ENCODE peak calls at places on chromosome 10, in nine cellular contexts. U, Y, G, A, O, M, X, S and J are unnamed samples.

GRCh38 chr10:129032626-129033353 is 434.3 kb upstream of the MGMT start:
- DNase-seq in Y (no peak), X (no peak), S (no peak), G (no peak), O (no peak), U (no peak), A (no peak), M (no peak), J (no peak)

GRCh38 chr10:128318868-128319267 is 192.6 kb upstream of the MKI67 start:
- DNase-seq in O (no peak), X (no peak), M (no peak), S (no peak), U (no peak), Y (no peak), G (no peak), A (no peak), J (no peak)

GRCh38 chr10:118917701-118918100 is 111.8 kb upstream of the NANOS1 start:
- DNase-seq in G (no peak), S (no peak), M (no peak), X (no peak), A (no peak), U (no peak), O (no peak), Y (no peak), J (no peak)

GRCh38 chr10:16843252-16843870 is 26.1 kb upstream of the RSU1 start:
- DNase-seq in M (no peak), U (peak), X (peak), S (no peak), O (peak), G (no peak), A (no peak), Y (peak), J (no peak)

GRCh38 chr10:103265712-103266329 is 11.1 kb upstream of the INA start:
- DNase-seq in A (peak), S (peak), M (peak), O (no peak), Y (peak), G (peak), U (no peak), X (no peak), J (no peak)

GRCh38 chr10:53256623-53257022 is 484.0 kb upstream of the MBL2 start:
- DNase-seq in U (no peak), Y (no peak), O (no peak), M (no peak), X (no peak), S (no peak), A (no peak), G (no peak), J (no peak)

GRCh38 chr10:31157125-31157983 is 125.7 kb upstream of the ZNF438 start:
- DNase-seq in S (no peak), Y (peak), X (peak), G (no peak), M (no peak), O (peak), U (peak), A (no peak), J (no peak)

GRCh38 chr10:19889279-19889678 is 73.0 kb downstream of the PLXDC2 start:
- DNase-seq in Y (no peak), M (no peak), O (no peak), X (no peak), S (no peak), G (no peak), A (no peak), U (no peak), J (no peak)

GRCh38 chr10:102120142-102120986 is at the start of gene LDB1:
- DNase-seq in X (peak), Y (peak), O (no peak), M (peak), G (no peak), S (peak), U (peak), A (peak), J (peak)

GRCh38 chr10:27826369-27826768 is 80.8 kb upstream of the MKX start:
- DNase-seq in A (no peak), G (no peak), X (no peak), O (no peak), M (no peak), S (no peak), Y (no peak), U (no peak), J (no peak)

GRCh38 chr10:108095932-108096925 is 931.7 kb upstream of the SORCS1 start:
- DNase-seq in U (no peak), X (no peak), G (no peak), Y (no peak), M (no peak), O (no peak), A (no peak), S (no peak), J (no peak)

GRCh38 chr10:75646218-75646915 is 214.9 kb downstream of the LRMDA start:
- DNase-seq in S (no peak), O (no peak), X (no peak), A (no peak), Y (no peak), M (no peak), U (no peak), G (no peak), J (no peak)

GRCh38 chr10:69836728-69837025 is 35.0 kb downstream of the COL13A1 start:
- DNase-seq in M (no peak), S (no peak), U (no peak), Y (no peak), A (no peak), X (no peak), G (no peak), O (no peak), J (no peak)

GRCh38 chr10:21372651-21373410 is 152.7 kb downstream of the SKIDA1 start:
- DNase-seq in A (peak), S (peak), Y (peak), G (no peak), M (peak), X (no peak), U (peak), O (peak), J (no peak)

GRCh38 chr10:46555366-46555712 is 1.1 kb downstream of the GPRIN2 start:
- DNase-seq in S (no peak), U (no peak), O (no peak), Y (no peak), A (no peak), M (no peak), G (no peak), X (no peak), J (no peak)

GRCh38 chr10:112653851-112654250 is 206.8 kb downstream of the VTI1A start:
- DNase-seq in M (no peak), O (no peak), X (no peak), A (no peak), U (no peak), S (no peak), Y (no peak), G (no peak), J (no peak)

GRCh38 chr10:114110174-114110972 is 63.6 kb downstream of the CCDC186 start:
- DNase-seq in X (no peak), G (no peak), Y (no peak), O (no peak), A (no peak), M (no peak), S (no peak), U (peak), J (no peak)

GRCh38 chr10:45460235-45460878 is 86.3 kb downstream of the ALOX5 start:
- DNase-seq in O (no peak), X (no peak), U (no peak), A (no peak), M (no peak), G (no peak), S (no peak), Y (no peak), J (no peak)

GRCh38 chr10:58048936-58049335 is 218.8 kb downstream of the IPMK start:
- DNase-seq in S (no peak), G (no peak), M (no peak), A (no peak), U (no peak), Y (no peak), O (no peak), X (no peak), J (no peak)